ENCODE peak calls at places on chromosome 21, in ten cellular contexts. M is prostate gland, O is stomach, P is GM12878, X is spleen, A is HCT116, J is endothelial cell of umbilical vein, E is sigmoid colon, G is HepG2, T is K562. B is an unnamed sample. For H3K4me1, the result is how much of the 10 kb centered on the place peaks cover.

GRCh38 chr21:45378258-45378966 is 26.6 kb upstream of the COL18A1 start:
- DNase-seq in M (no peak), X (peak), G (no peak), P (no peak), O (no peak), A (no peak), E (peak), J (peak), T (no peak), B (no peak)

GRCh38 chr21:31334648-31335121 is 9.4 kb downstream of the TIAM1 start:
- DNase-seq in X (no peak), A (no peak), E (no peak), O (peak), P (no peak), M (no peak), T (no peak), G (no peak), J (no peak), B (no peak)

GRCh38 chr21:26107439-26107838 is 63.1 kb downstream of the APP start:
- DNase-seq in P (no peak), T (no peak), X (no peak), J (no peak), O (no peak), G (no peak), M (no peak), E (no peak), A (no peak), B (no peak)

GRCh38 chr21:39048064-39048463 is 135.2 kb downstream of the PSMG1 start:
- DNase-seq in T (no peak), E (peak), O (no peak), M (no peak), J (peak), A (no peak), G (peak), P (no peak), X (no peak), B (no peak)

GRCh38 chr21:38955495-38955894 is 149.8 kb downstream of the ETS2 start:
- DNase-seq in G (no peak), A (no peak), P (no peak), T (no peak), X (no peak), O (peak), M (no peak), E (no peak), J (no peak), B (no peak)

GRCh38 chr21:29238052-29238966 is 60.4 kb upstream of the BACH1 start:
- DNase-seq in M (no peak), P (no peak), T (no peak), E (no peak), A (no peak), O (no peak), X (no peak), G (no peak), J (no peak), B (no peak)

GRCh38 chr21:38807481-38807880 is 1.8 kb downstream of the ETS2 start:
- DNase-seq in E (no peak), M (no peak), G (no peak), J (peak), O (no peak), A (no peak), X (no peak), T (no peak), P (no peak), B (no peak)

GRCh38 chr21:26011292-26011940 is 159.2 kb downstream of the APP start:
- DNase-seq in G (no peak), E (no peak), T (no peak), O (no peak), X (no peak), J (no peak), A (no peak), M (no peak), P (no peak), B (no peak)

GRCh38 chr21:20999567-21000169 is 1.5 kb downstream of the NCAM2 start:
- DNase-seq in M (no peak), X (no peak), T (peak), O (no peak), J (peak), G (peak), A (no peak), E (no peak), P (no peak), B (no peak)

GRCh38 chr21:38997756-38998155 is 185.5 kb downstream of the PSMG1 start:
- DNase-seq in E (no peak), A (no peak), O (no peak), T (no peak), X (no peak), M (no peak), J (no peak), G (no peak), P (no peak), B (no peak)

GRCh38 chr21:27419153-27419552 is 452.3 kb upstream of the ADAMTS5 start:
- DNase-seq in O (no peak), X (no peak), J (peak), M (no peak), A (no peak), P (no peak), G (no peak), T (no peak), E (no peak), B (no peak)

GRCh38 chr21:39189857-39190604 is 6.8 kb upstream of the PSMG1 start:
- DNase-seq in T (no peak), E (no peak), O (no peak), G (no peak), M (no peak), X (no peak), J (no peak), A (no peak), P (no peak), B (no peak)

GRCh38 chr21:29787011-29787909 is 152.5 kb downstream of the GRIK1 start:
- DNase-seq in G (no peak), E (no peak), M (no peak), J (no peak), O (no peak), P (no peak), A (no peak), X (no peak), T (no peak), B (no peak)

GRCh38 chr21:24995206-24995605 is 612.1 kb downstream of the MRPL39 start:
- DNase-seq in G (no peak), J (no peak), T (no peak), P (no peak), M (no peak), X (no peak), O (no peak), E (no peak), A (no peak), B (no peak)

GRCh38 chr21:24023402-24023801 is 1583.9 kb downstream of the MRPL39 start:
- DNase-seq in X (no peak), P (no peak), E (no peak), O (no peak), G (no peak), A (no peak), T (no peak), J (peak), M (no peak), B (no peak)

GRCh38 chr21:32334980-32335471 is 36.4 kb downstream of the MRAP start:
- DNase-seq in G (no peak), O (no peak), P (no peak), X (no peak), A (no peak), M (no peak), J (no peak), T (no peak), E (no peak), B (no peak)

GRCh38 chr21:39029086-39029772 is 154.0 kb downstream of the PSMG1 start:
- DNase-seq in J (no peak), A (no peak), T (no peak), M (no peak), G (no peak), O (no peak), P (no peak), X (no peak), E (peak), B (no peak)

GRCh38 chr21:33915368-33916199 is at the start of gene ATP5PO:
- DNase-seq in M (peak), P (peak), T (peak), E (peak), A (peak), G (peak), J (peak), X (peak), O (peak), B (peak)
- TF ChIP-seq POLR2A in M (peak), P (peak), T (peak), E (peak), A (peak), G (peak), J (peak), X (peak), O (peak), B (peak)

DNA sequence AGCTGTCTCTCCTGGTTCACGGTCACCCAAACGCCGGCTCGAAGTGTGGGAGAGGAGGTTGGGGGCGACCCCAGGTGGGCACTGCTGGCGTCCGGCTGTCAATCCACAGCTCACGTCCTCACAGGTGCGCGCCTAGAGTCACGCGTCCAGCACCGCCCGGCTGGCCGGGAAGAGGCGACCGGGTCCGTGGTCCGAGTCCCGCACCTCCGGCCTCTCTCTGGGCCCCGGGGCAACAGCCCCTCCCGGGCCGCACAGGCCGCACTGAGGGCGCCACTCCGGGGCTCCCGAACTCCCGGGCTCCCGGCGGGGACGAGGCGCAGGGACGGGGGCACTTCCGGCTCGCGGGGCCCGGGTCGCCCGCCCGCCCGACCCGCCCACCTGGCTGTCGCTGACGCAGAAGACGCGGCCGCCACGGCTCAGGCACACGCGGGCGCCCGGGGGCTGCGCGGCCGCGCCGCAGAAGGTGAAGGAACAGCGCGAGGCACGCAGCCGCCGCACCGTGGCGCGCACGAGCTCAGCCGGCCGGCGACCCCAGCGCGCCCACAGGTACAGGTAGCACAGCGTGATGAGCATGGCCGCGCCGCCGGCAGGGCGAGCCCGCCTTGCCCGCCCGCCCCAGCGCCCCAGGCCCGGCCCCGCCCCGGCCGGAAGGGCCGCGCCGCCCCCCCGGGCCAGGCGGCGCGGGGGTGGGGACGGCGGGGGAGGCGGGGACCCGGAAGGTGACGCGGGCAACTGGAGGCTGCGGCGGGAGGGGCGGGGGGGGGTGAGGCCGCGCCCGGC is at the start of gene HLCS:
- DNase-seq in G (peak), J (peak), M (peak), E (peak), T (peak), X (peak), A (no peak), P (no peak), O (peak), B (peak)
- TF ChIP-seq POLR2AphosphoS5 in G (no peak), J (peak), M (no peak), E (peak), T (no peak), X (peak), A (peak), P (peak), O (no peak), B (no peak)

GRCh38 chr21:46549650-46550049 is 55.2 kb downstream of the S100B start:
- DNase-seq in G (no peak), P (no peak), O (peak), A (no peak), E (peak), X (no peak), T (no peak), M (no peak), J (no peak), B (peak)

GRCh38 chr21:46550511-46550941 is 54.4 kb downstream of the S100B start:
- DNase-seq in O (peak), G (no peak), P (no peak), T (no peak), X (no peak), A (no peak), J (no peak), E (peak), M (no peak), B (peak)

GRCh38 chr21:46552274-46552673 is 52.6 kb downstream of the S100B start:
- DNase-seq in O (no peak), G (no peak), J (peak), P (no peak), T (no peak), A (no peak), X (no peak), M (no peak), E (peak), B (peak)

GRCh38 chr21:46552865-46553379 is 52.0 kb downstream of the S100B start:
- DNase-seq in G (no peak), A (no peak), M (no peak), O (peak), X (no peak), E (peak), T (no peak), P (no peak), J (no peak), B (no peak)

GRCh38 chr21:46551636-46552241 is 53.1 kb downstream of the S100B start:
- DNase-seq in O (peak), G (no peak), X (peak), A (no peak), P (no peak), T (no peak), M (no peak), E (peak), J (no peak), B (no peak)
- H3K4me1 ChIP-seq in O (under half), G (under half), X (under half), A (under half), P (under half), T (under half), M (under half), E (under half), J (under half), B (under half)

GRCh38 chr21:14545906-14546480 is at the start of gene SAMSN1:
- DNase-seq in T (peak), G (no peak), P (peak), J (peak), X (peak), O (peak), M (no peak), A (no peak), E (peak), B (peak)
- TF ChIP-seq POLR2A in T (peak), G (no peak), P (peak), J (peak), X (peak), O (peak), M (peak), A (no peak), E (peak), B (no peak)

DNA sequence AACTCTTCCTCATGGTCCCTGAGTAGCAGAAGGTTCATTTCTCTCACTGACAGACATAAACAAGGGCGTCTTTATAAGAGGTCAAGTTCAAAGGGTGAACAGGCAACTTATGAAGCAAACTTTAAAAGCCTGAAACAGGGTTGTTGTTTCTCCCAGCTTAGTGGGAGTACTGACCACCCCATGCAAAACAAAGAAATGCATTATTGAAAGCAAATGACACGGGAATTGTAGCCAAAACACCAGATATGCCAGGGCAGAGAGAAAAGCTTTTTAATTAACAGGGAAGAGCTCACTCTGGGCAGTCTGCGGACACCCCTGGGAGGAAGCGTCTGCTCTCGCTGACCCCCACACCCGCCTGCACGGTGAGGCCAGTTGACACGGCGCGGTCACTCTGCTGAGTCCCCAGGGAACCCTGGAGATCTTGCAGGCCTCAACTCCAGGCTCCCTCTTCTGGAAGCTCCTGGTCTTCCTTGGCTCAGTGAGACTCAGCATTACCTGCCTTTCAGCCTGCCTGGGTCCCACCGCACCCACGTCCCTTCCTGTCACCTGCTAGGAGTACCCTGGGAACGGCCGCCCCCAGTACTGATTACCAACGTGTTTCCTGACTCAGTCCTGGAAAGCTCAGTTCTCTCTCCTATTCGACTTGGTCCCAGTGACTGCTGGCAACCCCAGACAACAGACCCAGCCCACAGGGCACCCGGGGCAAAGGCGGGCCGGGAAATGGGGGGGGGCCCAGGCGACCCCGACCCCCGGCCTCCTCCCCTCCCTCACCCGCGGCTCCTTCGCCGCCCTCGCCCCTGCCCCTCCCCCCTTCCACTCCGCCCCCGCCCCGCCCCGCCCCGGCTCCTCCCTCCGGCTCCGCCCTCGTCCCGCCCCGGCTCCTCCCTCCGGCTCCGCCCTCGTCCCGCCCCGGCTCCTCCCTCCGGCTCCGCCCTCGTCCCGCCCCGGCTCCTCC is 972 bp downstream of the CFAP410 start:
- DNase-seq in A (peak), O (peak), J (peak), G (peak), M (peak), T (peak), P (no peak), E (peak), X (peak), B (peak)
- TF ChIP-seq POLR2AphosphoS5 in A (no peak), O (no peak), J (no peak), G (no peak), M (no peak), T (no peak), P (no peak), E (no peak), X (peak), B (peak)

GRCh38 chr21:42234026-42234425 is 15.1 kb downstream of the ABCG1 start:
- DNase-seq in G (no peak), T (no peak), O (no peak), M (no peak), J (no peak), P (no peak), A (no peak), X (peak), E (no peak), B (no peak)
- H3K4me1 ChIP-seq in G (under half), T (under half), O (half or more), M (under half), J (under half), P (half or more), A (under half), X (half or more), E (half or more), B (under half)

GRCh38 chr21:43789276-43790052 is at the start of gene RRP1:
- DNase-seq in A (peak), M (peak), X (peak), G (peak), O (peak), P (peak), T (peak), E (peak), J (peak), B (peak)
- TF ChIP-seq POLR2A in A (peak), M (peak), X (peak), G (no peak), O (no peak), P (peak), T (peak), E (peak), J (peak), B (peak)

B was measured in breast epithelium.